ENCODE peak calls at places on chromosomes 6 and 20, in four cellular contexts. V is naive thymus-derived CD8-positive, alpha-beta T cell; F is left cardiac atrium; O is epithelial cell of esophagus. Q is an unnamed sample.

GRCh38 chr6:20084411-20084810 is 127.9 kb downstream of the MBOAT1 start:
- DNase-seq in V (no peak), F (no peak), O (no peak), Q (no peak)

GRCh38 chr6:55052846-55053245 is 121.5 kb upstream of the HCRTR2 start:
- DNase-seq in V (no peak), F (no peak), O (no peak), Q (no peak)

GRCh38 chr6:121879149-121879548 is 443.7 kb downstream of the GJA1 start:
- DNase-seq in V (no peak), F (no peak), O (no peak), Q (no peak)

GRCh38 chr6:28940859-28941680 is 17.3 kb upstream of the TRIM27 start:
- DNase-seq in V (peak), F (peak), O (peak), Q (peak)

GRCh38 chr6:110357298-110357695 is 852 bp downstream of the METTL24 start:
- DNase-seq in V (no peak), F (no peak), O (no peak), Q (peak)

GRCh38 chr6:122869437-122870024 is 80.5 kb downstream of the SMPDL3A start:
- DNase-seq in V (no peak), F (no peak), O (peak), Q (no peak)

GRCh38 chr6:100296810-100297544 is 167.7 kb downstream of the SIM1 start:
- DNase-seq in V (no peak), F (no peak), O (peak), Q (no peak)

GRCh38 chr6:117233146-117233545 is 32.2 kb upstream of the VGLL2 start:
- DNase-seq in V (no peak), F (no peak), O (no peak), Q (no peak)

GRCh38 chr20:4366076-4366475 is 350.7 kb upstream of the RNF24 start:
- DNase-seq in V (no peak), F (no peak), O (peak), Q (no peak)

GRCh38 chr6:70413829-70414494 is 654 bp downstream of the FAM135A start:
- DNase-seq in V (no peak), F (peak), O (peak), Q (no peak)

GRCh38 chr6:135939216-135939610 is 87.7 kb downstream of the PDE7B start:
- DNase-seq in V (no peak), F (no peak), O (no peak), Q (no peak)

GRCh38 chr6:68339488-68339887 is 295.6 kb upstream of the ADGRB3 start:
- DNase-seq in V (no peak), F (no peak), O (peak), Q (no peak)

GRCh38 chr20:8616792-8617191 is 452.1 kb upstream of the PLCB4 start:
- DNase-seq in V (no peak), F (no peak), O (no peak), Q (no peak)

GRCh38 chr20:63766695-63767426 is 27.3 kb downstream of the SLC2A4RG start:
- DNase-seq in V (no peak), F (no peak), O (no peak), Q (no peak)

GRCh38 chr6:24529985-24530384 is 35.2 kb downstream of the ALDH5A1 start:
- DNase-seq in V (no peak), F (no peak), O (no peak), Q (no peak)

GRCh38 chr6:116139917-116140316 is 14.0 kb upstream of the COL10A1 start:
- DNase-seq in V (no peak), F (no peak), O (peak), Q (no peak)

GRCh38 chr6:496649-497048 is 105.1 kb downstream of the IRF4 start:
- DNase-seq in V (no peak), F (no peak), O (no peak), Q (no peak)

GRCh38 chr20:49687595-49688567 is 25.8 kb downstream of the B4GALT5 start:
- DNase-seq in V (no peak), F (no peak), O (no peak), Q (peak)

GRCh38 chr20:57205625-57206219 is 60.7 kb downstream of the BMP7 start:
- DNase-seq in V (no peak), F (no peak), O (peak), Q (no peak)

GRCh38 chr6:52020961-52021570 is 66.3 kb downstream of the PKHD1 start:
- DNase-seq in V (no peak), F (no peak), O (peak), Q (no peak)

GRCh38 chr20:57089701-57090144 is 176.7 kb downstream of the BMP7 start:
- DNase-seq in V (peak), F (peak), O (peak), Q (peak)

GRCh38 chr6:161414180-161414579 is 140.3 kb upstream of the AGPAT4 start:
- DNase-seq in V (no peak), F (no peak), O (no peak), Q (no peak)

GRCh38 chr6:65671922-65672321 is 35.1 kb downstream of the EYS start:
- DNase-seq in V (no peak), F (no peak), O (peak), Q (no peak)

GRCh38 chr20:32971703-32972161 is 32.5 kb downstream of the SUN5 start:
- DNase-seq in V (peak), F (no peak), O (no peak), Q (peak)

GRCh38 chr6:37048851-37049734 is 43.6 kb downstream of the FGD2 start:
- DNase-seq in V (peak), F (no peak), O (peak), Q (no peak)

GRCh38 chr20:61126369-61127195 is 125.5 kb upstream of the CDH4 start:
- DNase-seq in V (no peak), F (no peak), O (no peak), Q (no peak)

GRCh38 chr20:46568570-46569129 is 18.2 kb upstream of the OCSTAMP start:
- DNase-seq in V (no peak), F (peak), O (peak), Q (no peak)

GRCh38 chr6:43089874-43090556 is 13.9 kb downstream of the PTK7 start:
- DNase-seq in V (no peak), F (no peak), O (no peak), Q (peak)

GRCh38 chr6:30169658-30170614 is 6.6 kb downstream of the TRIM15 start:
- DNase-seq in V (no peak), F (no peak), O (peak), Q (peak)

GRCh38 chr6:139016337-139017213 is 12.0 kb upstream of the ABRACL start:
- DNase-seq in V (no peak), F (no peak), O (no peak), Q (no peak)

GRCh38 chr20:672975-673604 is 2.5 kb downstream of the SCRT2 start:
- DNase-seq in V (peak), F (no peak), O (no peak), Q (no peak)

GRCh38 chr6:130980310-130981032 is 82.6 kb downstream of the EPB41L2 start:
- DNase-seq in V (no peak), F (no peak), O (no peak), Q (no peak)